ENCODE peak calls at places on chromosomes 13 and 19, in five cellular contexts. Y is A549, M is tibial nerve, I is breast epithelium, G is GM12878. W is an unnamed sample.

GRCh38 chr19:1577929-1578618 is 9.9 kb upstream of the MEX3D start:
- DNase-seq in I (no peak), G (no peak), Y (no peak), M (no peak), W (peak)

GRCh38 chr19:47232422-47233211 is 1.6 kb upstream of the BBC3 start:
- DNase-seq in M (no peak), G (no peak), Y (no peak), I (no peak), W (no peak)

GRCh38 chr19:45601524-45602522 is at the start of gene GPR4:
- DNase-seq in I (no peak), M (no peak), Y (no peak), G (no peak), W (no peak)

GRCh38 chr13:108194435-108194936 is 20.9 kb downstream of the LIG4 start:
- DNase-seq in M (no peak), I (no peak), Y (no peak), G (no peak), W (no peak)

GRCh38 chr13:75302031-75302430 is 179.9 kb downstream of the TBC1D4 start:
- DNase-seq in G (no peak), Y (no peak), M (no peak), I (no peak), W (no peak)

GRCh38 chr19:45069056-45069455 is 7.2 kb downstream of the ZNF296 start:
- DNase-seq in M (no peak), G (no peak), I (peak), Y (peak), W (no peak)

GRCh38 chr13:80571346-80572307 is 230.7 kb upstream of the SPRY2 start:
- DNase-seq in I (no peak), G (no peak), Y (no peak), M (no peak), W (no peak)

GRCh38 chr13:88937381-88937780 is 1266.2 kb downstream of the SLITRK5 start:
- DNase-seq in M (no peak), I (no peak), Y (no peak), G (no peak), W (no peak)

GRCh38 chr19:31214997-31215396 is 134.2 kb downstream of the TSHZ3 start:
- DNase-seq in I (no peak), Y (no peak), M (no peak), G (no peak), W (no peak)

GRCh38 chr13:35804901-35805300 is 326.3 kb downstream of the DCLK1 start:
- DNase-seq in M (no peak), I (no peak), G (no peak), Y (no peak), W (no peak)

GRCh38 chr19:2180881-2181617 is 17.3 kb downstream of the DOT1L start:
- DNase-seq in M (no peak), G (no peak), I (no peak), Y (no peak), W (no peak)

GRCh38 chr19:40599331-40600085 is 1.7 kb upstream of the LTBP4 start:
- DNase-seq in G (no peak), I (no peak), M (no peak), Y (no peak), W (peak)

DNA sequence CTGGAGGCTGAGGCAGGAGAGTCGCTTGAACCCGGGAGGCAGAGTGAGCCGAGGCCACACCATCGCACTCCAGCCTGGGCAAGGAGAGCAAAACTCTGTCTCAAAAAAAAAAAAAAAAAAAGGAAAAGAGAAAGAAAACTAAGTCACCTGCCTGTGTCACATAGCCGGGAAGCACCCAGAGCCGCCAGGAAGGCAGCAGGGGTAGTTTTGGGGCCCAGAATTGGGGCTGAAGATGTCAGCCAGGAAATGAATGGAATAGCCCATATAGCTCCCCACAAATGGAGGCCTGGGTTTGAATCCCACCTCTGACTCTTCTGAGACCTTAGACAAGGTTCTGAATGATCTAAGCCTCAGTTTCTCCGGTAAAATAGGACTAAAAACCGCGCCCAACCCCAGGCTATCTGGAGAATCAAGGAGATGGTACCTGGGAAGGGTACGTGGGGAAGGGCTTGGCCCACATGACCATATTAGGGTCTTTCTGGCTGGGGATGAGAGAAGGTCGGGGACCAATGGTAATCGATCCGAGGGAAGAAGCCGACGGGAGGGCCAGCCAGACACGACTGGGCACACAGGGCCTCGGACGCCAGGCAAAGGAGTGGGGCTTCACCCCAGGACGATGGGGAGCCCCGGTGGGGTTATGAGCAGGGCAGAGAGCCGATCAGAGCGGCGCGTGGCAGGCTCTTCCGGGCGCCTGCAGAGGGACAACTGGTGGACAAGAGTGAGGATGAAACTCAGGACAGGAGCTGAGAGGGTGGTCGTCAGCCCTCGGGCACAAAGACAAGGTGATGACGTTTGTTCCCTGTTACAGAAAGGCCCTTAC is 14.4 kb downstream of the CCDC124 start:
- DNase-seq in I (no peak), G (no peak), M (no peak), Y (no peak), W (peak)
- H3K4me3 ChIP-seq in I (peak), G (peak), M (peak), Y (peak), W (peak)

GRCh38 chr13:31043891-31044657 is 111.6 kb downstream of the TEX26 start:
- DNase-seq in I (peak), G (peak), M (peak), Y (peak), W (peak)

GRCh38 chr13:31045621-31046081 is 113.2 kb downstream of the TEX26 start:
- DNase-seq in I (peak), G (peak), M (no peak), Y (peak), W (peak)

GRCh38 chr13:31044658-31045620 is 112.5 kb downstream of the TEX26 start:
- DNase-seq in I (no peak), Y (no peak), M (no peak), G (peak), W (no peak)

GRCh38 chr13:31042084-31042483 is 109.6 kb downstream of the TEX26 start:
- DNase-seq in M (no peak), G (no peak), Y (no peak), I (no peak), W (peak)

DNA sequence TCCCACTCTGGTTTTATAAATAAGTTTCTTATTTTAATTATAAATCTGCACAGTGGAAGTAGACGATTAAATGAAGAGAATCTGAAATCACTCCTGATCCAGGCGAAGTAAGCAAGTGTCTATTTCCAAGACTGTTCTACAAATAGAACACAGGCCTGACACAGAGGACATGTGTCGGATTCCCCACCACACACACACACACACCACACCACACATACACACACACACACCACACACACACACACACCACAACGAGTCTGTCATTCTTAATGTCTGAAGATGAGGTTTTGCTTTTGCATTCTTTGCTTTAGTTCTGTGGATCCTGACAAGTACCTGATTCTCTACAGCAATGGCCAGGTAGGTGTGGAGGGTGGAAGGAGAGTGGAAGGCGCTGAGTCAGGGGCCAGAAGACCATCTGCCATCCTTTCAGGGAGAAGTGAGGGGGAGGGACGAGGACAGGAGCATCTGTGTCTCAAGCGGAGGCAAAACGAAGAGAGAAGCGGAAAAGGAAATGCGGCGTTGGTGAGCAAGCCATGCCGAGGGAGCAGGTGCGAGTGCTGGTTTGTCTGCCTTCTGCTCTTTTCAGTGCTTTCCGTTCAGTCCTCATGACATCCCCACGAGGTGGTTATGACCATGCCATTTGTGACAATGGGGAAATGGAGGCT is 110.2 kb downstream of the TEX26 start:
- DNase-seq in M (no peak), Y (no peak), I (no peak), G (no peak), W (peak)
- H3K27ac ChIP-seq in M (no peak), Y (no peak), I (no peak), G (no peak), W (no peak)

DNA sequence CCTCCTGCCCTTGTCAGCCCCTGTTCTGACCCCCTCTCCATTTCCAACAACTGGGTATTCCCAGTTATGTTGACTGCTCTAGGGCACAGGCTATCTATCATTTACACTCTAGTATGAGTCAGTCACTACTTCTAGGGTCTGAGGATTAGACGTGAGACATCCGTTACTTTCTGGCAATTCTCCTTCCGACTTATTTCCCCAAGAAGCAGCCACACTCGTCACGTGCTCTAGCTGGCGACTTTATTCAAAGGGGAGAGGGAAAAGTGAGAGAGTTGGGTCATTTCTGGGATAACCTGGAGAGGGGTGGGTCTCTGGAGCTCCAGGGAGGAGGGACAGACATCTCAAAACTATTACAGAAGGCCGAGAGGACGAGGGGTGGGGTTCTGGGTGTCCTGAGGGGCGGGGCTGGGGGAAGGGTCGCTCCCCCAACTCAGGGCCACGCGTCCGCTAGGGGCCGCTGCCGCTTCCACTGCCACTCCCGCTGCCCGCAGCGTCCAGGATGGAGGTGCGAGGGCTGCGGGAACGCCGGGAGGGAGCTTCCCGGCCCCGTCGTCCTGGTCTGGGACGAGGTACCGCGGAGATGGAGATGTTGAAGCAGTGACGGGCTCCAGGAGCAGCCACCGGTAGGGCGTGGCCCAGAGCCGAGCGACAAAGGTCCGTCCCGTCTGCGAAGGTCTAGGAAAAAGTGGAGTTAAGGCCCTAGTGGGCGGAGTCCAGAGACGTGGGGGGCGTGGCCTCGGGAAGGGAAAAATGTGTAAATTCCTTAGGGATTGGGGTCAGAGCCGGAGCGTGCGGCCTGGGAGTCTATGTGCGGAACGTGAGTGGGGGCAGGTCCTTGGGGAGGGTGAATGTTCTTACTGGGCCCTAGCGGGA is 8.9 kb downstream of the RTBDN start:
- DNase-seq in Y (no peak), I (no peak), G (no peak), M (no peak), W (no peak)
- TF ChIP-seq CTCF in Y (peak), I (no peak), G (peak), M (no peak), W (no peak)

GRCh38 chr19:496333-496634 is at the start of gene MADCAM1:
- DNase-seq in G (no peak), M (no peak), I (no peak), Y (no peak), W (no peak)

GRCh38 chr19:497476-497860 is 1.2 kb downstream of the MADCAM1 start:
- DNase-seq in G (no peak), M (no peak), I (no peak), Y (no peak), W (no peak)

GRCh38 chr19:498591-498950 is 2.3 kb downstream of the MADCAM1 start:
- DNase-seq in I (no peak), Y (no peak), G (no peak), M (no peak), W (no peak)

GRCh38 chr19:498977-499623 is 2.8 kb downstream of the MADCAM1 start:
- DNase-seq in I (no peak), Y (no peak), M (no peak), G (no peak), W (no peak)

GRCh38 chr19:497861-498590 is 1.7 kb downstream of the MADCAM1 start:
- DNase-seq in G (no peak), M (no peak), I (no peak), Y (no peak), W (no peak)
- H3K4me3 ChIP-seq in G (no peak), M (no peak), I (no peak), Y (peak), W (peak)

GRCh38 chr13:109784590-109785140 is 1.7 kb downstream of the IRS2 start:
- DNase-seq in M (peak), Y (no peak), G (no peak), I (peak), W (no peak)
- H3K27ac ChIP-seq in M (peak), Y (peak), G (no peak), I (peak), W (peak)

GRCh38 chr13:20718958-20719566 is 15.6 kb downstream of the IL17D start:
- DNase-seq in G (no peak), I (no peak), Y (no peak), M (no peak), W (no peak)

GRCh38 chr13:20714563-20715339 is 11.3 kb downstream of the IL17D start:
- DNase-seq in M (peak), I (no peak), G (no peak), Y (no peak), W (peak)

GRCh38 chr13:20715340-20715732 is 11.8 kb downstream of the IL17D start:
- DNase-seq in M (no peak), G (no peak), Y (no peak), I (no peak), W (no peak)

GRCh38 chr13:20717581-20718542 is 14.4 kb downstream of the IL17D start:
- DNase-seq in Y (no peak), G (no peak), M (no peak), I (no peak), W (no peak)

GRCh38 chr13:20716951-20717350 is 13.5 kb downstream of the IL17D start:
- DNase-seq in I (no peak), Y (no peak), G (no peak), M (no peak), W (no peak)
- TF ChIP-seq CTCF in I (no peak), Y (no peak), G (no peak), M (no peak), W (no peak)